ENCODE peak calls at places on chromosome 3, in six cellular contexts. V, K, S, X, P and U are unnamed samples.

GRCh38 chr3:188706176-188706575 is 465.6 kb upstream of the TPRG1 start:
- DNase-seq in V (no peak), K (no peak), S (no peak), X (no peak), P (no peak), U (no peak)

GRCh38 chr3:9902372-9903237 is at the start of gene IL17RE:
- DNase-seq in V (no peak), K (peak; percentile 87), S (peak; percentile 63), X (peak; percentile 41), P (peak; percentile 82), U (no peak)

GRCh38 chr3:45976191-45977091 is 19.2 kb downstream of the FYCO1 start:
- DNase-seq in V (no peak), K (no peak), S (no peak), X (no peak), P (no peak), U (no peak)

GRCh38 chr3:111521881-111522280 is 20.1 kb upstream of the CD96 start:
- DNase-seq in V (no peak), K (no peak), S (no peak), X (no peak), P (no peak), U (no peak)

GRCh38 chr3:49166752-49167556 is 823 bp upstream of the CCDC71 start:
- DNase-seq in V (no peak), K (no peak), S (no peak), X (peak; percentile 65), P (no peak), U (no peak)

GRCh38 chr3:195033531-195034091 is 237.3 kb downstream of the XXYLT1 start:
- DNase-seq in V (no peak), K (no peak), S (peak; percentile 69), X (peak; percentile 53), P (peak; percentile 67), U (no peak)

GRCh38 chr3:126130981-126131750 is 47.2 kb upstream of the SLC41A3 start:
- DNase-seq in V (peak; percentile 13), K (peak; percentile 56), S (no peak), X (no peak), P (peak; percentile 5), U (peak; percentile 23)

GRCh38 chr3:72891053-72891855 is 3.4 kb downstream of the GXYLT2 start:
- DNase-seq in V (peak; percentile 62), K (no peak), S (peak; percentile 46), X (peak; percentile 46), P (peak; percentile 18), U (peak; percentile 80)

GRCh38 chr3:71509024-71509423 is 74.5 kb downstream of the FOXP1 start:
- DNase-seq in V (no peak), K (no peak), S (no peak), X (no peak), P (no peak), U (no peak)

GRCh38 chr3:142014005-142014404 is 135.3 kb downstream of the TFDP2 start:
- DNase-seq in V (no peak), K (no peak), S (no peak), X (no peak), P (no peak), U (no peak)

GRCh38 chr3:156923349-156923748 is 97.2 kb downstream of the LEKR1 start:
- DNase-seq in V (no peak), K (no peak), S (no peak), X (no peak), P (no peak), U (no peak)

GRCh38 chr3:128932516-128933212 is 53.2 kb downstream of the ACAD9 start:
- DNase-seq in V (no peak), K (peak; percentile 48), S (no peak), X (no peak), P (no peak), U (no peak)

GRCh38 chr3:25455316-25456232 is 27.5 kb downstream of the RARB start:
- DNase-seq in V (no peak), K (no peak), S (no peak), X (no peak), P (no peak), U (no peak)

GRCh38 chr3:87173071-87173470 is 54.0 kb upstream of the CHMP2B start:
- DNase-seq in V (no peak), K (no peak), S (no peak), X (no peak), P (no peak), U (no peak)

GRCh38 chr3:189588061-189588817 is 43.0 kb upstream of the TP63 start:
- DNase-seq in V (no peak), K (no peak), S (no peak), X (no peak), P (no peak), U (no peak)

GRCh38 chr3:111809196-111809595 is 49.9 kb upstream of the PHLDB2 start:
- DNase-seq in V (no peak), K (no peak), S (no peak), X (peak; percentile 24), P (no peak), U (no peak)

GRCh38 chr3:61680617-61681016 is 119.2 kb downstream of the PTPRG start:
- DNase-seq in V (no peak), K (no peak), S (no peak), X (no peak), P (no peak), U (no peak)

GRCh38 chr3:126136428-126137220 is 43.8 kb downstream of the ALDH1L1 start:
- DNase-seq in V (peak; percentile 6), K (peak; percentile 21), S (no peak), X (no peak), P (peak; percentile 4), U (peak; percentile 8)

GRCh38 chr3:155242342-155242741 is 51.1 kb downstream of the STRIT1 start:
- DNase-seq in V (no peak), K (no peak), S (no peak), X (no peak), P (no peak), U (no peak)

GRCh38 chr3:60743631-60744164 is 507.6 kb downstream of the FHIT start:
- DNase-seq in V (no peak), K (no peak), S (no peak), X (peak; percentile 21), P (no peak), U (no peak)

DNA sequence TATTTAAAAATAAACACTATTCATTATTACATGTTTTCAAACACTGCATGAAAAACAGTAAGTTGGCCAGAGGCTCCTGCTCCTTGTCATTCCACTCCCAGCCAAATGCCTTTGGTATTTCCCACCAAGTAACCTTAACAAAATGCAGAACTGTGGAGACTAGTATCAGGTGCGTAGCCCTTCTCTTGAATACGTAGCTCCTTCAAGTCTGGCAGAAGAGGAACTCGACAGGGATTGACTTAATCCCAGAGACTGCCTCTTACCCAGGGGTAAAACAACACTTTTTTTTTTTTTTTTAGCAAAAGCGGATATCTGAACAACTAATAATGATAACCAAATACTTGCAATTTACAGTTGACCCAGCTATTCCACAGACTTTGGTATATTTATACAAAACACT is 738 bp downstream of the COMMD2 start:
- DNase-seq in V (no peak), K (no peak), S (no peak), X (no peak), P (no peak), U (no peak)
- H3K27ac ChIP-seq in V (no peak overlapping the region), K (peak overlapping the region; percentile 87), S (no peak overlapping the region), X (peak overlapping the region; percentile 67), P (peak overlapping the region; percentile 86), U (no peak overlapping the region)

DNA sequence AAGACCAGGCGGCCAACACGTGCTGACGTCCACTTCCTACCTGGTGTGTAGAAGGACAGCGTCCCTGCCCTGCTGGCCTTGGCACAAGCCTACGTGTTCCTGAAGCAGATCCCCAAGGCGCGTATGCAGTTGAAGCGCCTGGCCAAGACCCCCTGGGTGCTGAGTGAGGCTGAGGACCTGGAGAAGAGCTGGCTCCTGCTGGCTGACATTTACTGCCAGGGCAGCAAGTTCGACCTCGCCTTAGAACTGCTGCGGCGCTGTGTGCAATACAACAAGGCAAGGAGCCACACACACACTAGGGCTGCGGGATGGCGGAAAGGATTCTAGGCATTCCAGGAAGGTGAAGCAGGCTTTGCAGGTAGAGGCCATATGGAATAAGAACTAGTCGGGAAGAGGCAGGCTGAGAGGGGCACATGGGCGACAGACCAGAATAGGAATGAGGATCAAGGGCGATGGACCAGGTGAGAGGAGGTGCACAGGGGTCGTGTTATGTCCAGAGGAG is 15.9 kb downstream of the CSRNP1 start:
- DNase-seq in V (no peak), K (no peak), S (no peak), X (no peak), P (no peak), U (no peak)
- TF ChIP-seq POLR2A in V (no peak), K (no peak), S (no peak), X (no peak), P (no peak), U (no peak)

DNA sequence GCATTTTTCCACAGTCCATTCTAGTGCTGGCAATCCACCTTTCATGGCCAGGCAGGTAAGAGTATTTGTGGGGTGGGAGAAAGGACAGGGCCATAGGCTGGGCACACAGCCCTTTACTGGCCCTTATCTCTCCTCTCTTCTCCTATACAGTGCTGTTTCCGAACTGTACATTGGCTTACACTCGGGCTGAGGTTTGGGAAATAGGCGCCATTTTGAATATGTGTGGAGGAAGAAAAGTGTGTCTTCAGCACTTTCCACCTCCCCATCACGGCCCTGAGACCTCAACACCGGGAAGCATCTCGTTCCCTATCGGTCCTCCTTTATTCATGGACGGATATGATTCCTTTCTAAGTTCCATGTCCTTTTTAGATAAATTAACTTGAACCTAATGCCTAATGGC is 24.4 kb downstream of the CD86 start:
- DNase-seq in V (no peak), K (no peak), S (no peak), X (no peak), P (no peak), U (no peak)
- H3K27ac ChIP-seq in V (no peak overlapping the region), K (no peak overlapping the region), S (no peak overlapping the region), X (no peak overlapping the region), P (no peak overlapping the region), U (no peak overlapping the region)

GRCh38 chr3:64687381-64687780 is 419 bp downstream of the ADAMTS9 start:
- DNase-seq in V (peak; percentile 43), K (no peak), S (peak; percentile 10), X (no peak), P (peak; percentile 8), U (no peak)

GRCh38 chr3:64685331-64685799 is 2.4 kb downstream of the ADAMTS9 start:
- DNase-seq in V (peak; percentile 66), K (peak; percentile 70), S (peak; percentile 7), X (no peak), P (peak; percentile 48), U (peak; percentile 90)

GRCh38 chr3:64685800-64686445 is 1.9 kb downstream of the ADAMTS9 start:
- DNase-seq in V (peak; percentile 94), K (peak; percentile 94), S (peak; percentile 82), X (peak; percentile 13), P (peak; percentile 89), U (peak; percentile 98)

GRCh38 chr3:64686446-64686908 is 1.3 kb downstream of the ADAMTS9 start:
- DNase-seq in V (peak; percentile 54), K (no peak), S (peak; percentile 26), X (peak; percentile 18), P (peak; percentile 39), U (no peak)

DNA sequence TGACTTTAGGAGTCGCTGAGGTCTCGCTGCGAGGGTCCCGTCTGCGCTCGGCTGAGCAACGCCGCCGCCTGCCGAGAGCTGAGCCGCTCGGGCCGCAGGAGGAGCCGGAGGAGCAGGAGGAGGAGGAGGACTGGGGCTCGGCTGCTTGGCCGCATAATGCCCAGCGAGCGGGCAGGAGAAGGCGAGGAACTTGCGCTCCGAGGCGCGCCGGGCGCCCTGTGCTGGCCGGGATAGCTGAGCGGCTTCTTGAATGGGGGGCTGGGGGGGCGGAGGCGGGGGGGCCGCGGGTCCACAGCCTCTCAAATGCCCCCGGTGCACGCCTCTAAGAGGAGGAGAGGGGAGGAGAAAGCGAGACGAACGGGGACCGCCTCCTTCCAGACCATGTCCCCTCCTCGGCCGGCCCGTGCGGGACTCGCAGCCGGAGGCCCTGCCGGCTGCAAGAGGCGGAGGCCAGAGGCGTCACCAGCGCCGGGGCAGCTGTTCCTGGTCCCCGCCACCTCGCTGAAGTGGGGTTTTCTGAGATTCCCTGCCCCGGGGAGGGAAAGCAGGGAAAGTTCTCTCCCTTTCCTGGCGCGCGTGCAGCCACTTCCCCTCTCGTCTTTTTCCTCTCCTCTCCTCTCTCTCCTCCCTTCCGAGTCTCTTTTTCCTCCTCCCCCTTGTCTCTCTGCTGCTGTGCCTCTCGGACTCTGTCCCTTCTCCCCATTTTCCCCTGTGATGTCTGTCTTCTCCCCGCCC is at the start of gene ADAMTS9:
- DNase-seq in V (peak; percentile 84), K (peak; percentile 94), S (peak; percentile 69), X (no peak), P (peak; percentile 57), U (peak; percentile 83)
- TF ChIP-seq POLR2A in V (peak; percentile 88), K (no peak), S (peak; percentile 82), X (no peak), P (peak; percentile 49), U (peak; percentile 39)